ENCODE peak calls at places on chromosomes 11 and 22, in nine cellular contexts. W is CD4-positive, CD25-positive, alpha-beta regulatory T cell; G is naive thymus-derived CD8-positive, alpha-beta T cell; O is Right ventricle myocardium superior; F is activated T-helper 17 cell treated with anti-CD3 and anti-CD28 coated beads, Interleukin-2, amount 50 U/mL, for 72 hours; X is body of pancreas; E is B cell; S is left cardiac atrium; A is activated CD8-positive, alpha-beta T cell treated with anti-CD3 and anti-CD28 coated beads, Interleukin-2, amount 10 ng/mL, durations not matched to agents 7 days and 5 days. N is an unnamed sample.

GRCh38 chr11:126917531-126918204 is 82.9 kb downstream of the KIRREL3 start:
- ATAC-seq in W (no peak), G (no peak), O (no peak), F (peak), X (no peak), E (no peak), S (no peak), A (no peak), N (peak)

GRCh38 chr22:44648821-44649566 is 53.0 kb upstream of the PRR5 start:
- ATAC-seq in W (no peak), G (no peak), O (peak), F (no peak), X (peak), E (no peak), S (peak), A (no peak), N (peak)

GRCh38 chr11:118129475-118130196 is 23.0 kb downstream of the SCN4B start:
- ATAC-seq in W (no peak), G (no peak), O (no peak), F (no peak), X (no peak), E (no peak), S (no peak), A (no peak), N (peak)

GRCh38 chr11:67438121-67438902 is 830 bp upstream of the PTPRCAP start:
- ATAC-seq in W (peak), G (peak), O (no peak), F (peak), X (no peak), E (peak), S (no peak), A (peak), N (peak)

GRCh38 chr22:19799322-19800190 is 39.0 kb downstream of the TBX1 start:
- ATAC-seq in W (no peak), G (no peak), O (peak), F (no peak), X (no peak), E (no peak), S (peak), A (no peak), N (no peak)

GRCh38 chr11:131510662-131511061 is 140.2 kb downstream of the NTM start:
- ATAC-seq in W (no peak), G (no peak), O (no peak), F (no peak), X (no peak), E (no peak), S (no peak), A (no peak), N (no peak)

GRCh38 chr22:49967333-49968241 is 7.0 kb downstream of the PIM3 start:
- ATAC-seq in W (no peak), G (no peak), O (no peak), F (no peak), X (peak), E (no peak), S (peak), A (no peak), N (no peak)

GRCh38 chr22:41367039-41367679 is 14.6 kb upstream of the TEF start:
- ATAC-seq in W (peak), G (peak), O (peak), F (peak), X (peak), E (no peak), S (peak), A (peak), N (peak)

GRCh38 chr11:78802058-78802633 is 227.5 kb upstream of the NARS2 start:
- ATAC-seq in W (no peak), G (no peak), O (peak), F (no peak), X (peak), E (no peak), S (peak), A (no peak), N (peak)

GRCh38 chr22:17780741-17781318 is 6.6 kb upstream of the BID start:
- ATAC-seq in W (no peak), G (no peak), O (no peak), F (no peak), X (no peak), E (no peak), S (no peak), A (no peak), N (no peak)

GRCh38 chr22:19060356-19061009 is 61.7 kb downstream of the DGCR2 start:
- ATAC-seq in W (no peak), G (no peak), O (no peak), F (peak), X (peak), E (no peak), S (no peak), A (no peak), N (peak)

GRCh38 chr11:34874202-34874601 is 42.0 kb downstream of the APIP start:
- ATAC-seq in W (no peak), G (no peak), O (no peak), F (no peak), X (no peak), E (no peak), S (no peak), A (no peak), N (no peak)

GRCh38 chr22:45597460-45598192 is 74.0 kb upstream of the ATXN10 start:
- ATAC-seq in W (no peak), G (no peak), O (peak), F (no peak), X (peak), E (no peak), S (peak), A (no peak), N (no peak)

GRCh38 chr11:121467965-121468364 is 15.2 kb upstream of the SORL1-AS1 start:
- ATAC-seq in W (peak), G (peak), O (no peak), F (peak), X (no peak), E (peak), S (no peak), A (peak), N (peak)

GRCh38 chr11:134340354-134340964 is 8.7 kb downstream of the GLB1L2 start:
- ATAC-seq in W (no peak), G (no peak), O (no peak), F (no peak), X (no peak), E (no peak), S (no peak), A (no peak), N (no peak)

GRCh38 chr11:48007677-48008076 is 27.3 kb downstream of the PTPRJ start:
- ATAC-seq in W (no peak), G (no peak), O (peak), F (no peak), X (no peak), E (no peak), S (no peak), A (no peak), N (no peak)

GRCh38 chr11:126102436-126102894 is 39.8 kb upstream of the CDON start:
- ATAC-seq in W (no peak), G (no peak), O (peak), F (no peak), X (peak), E (no peak), S (peak), A (no peak), N (no peak)

GRCh38 chr11:61728066-61728939 is 24.1 kb upstream of the MYRF start:
- ATAC-seq in W (no peak), G (no peak), O (no peak), F (no peak), X (no peak), E (no peak), S (no peak), A (no peak), N (no peak)

GRCh38 chr11:65516135-65516968 is 8.5 kb upstream of the SCYL1 start:
- ATAC-seq in W (no peak), G (peak), O (no peak), F (peak), X (no peak), E (no peak), S (peak), A (peak), N (peak)

GRCh38 chr11:720017-720641 is 14.1 kb downstream of the EPS8L2 start:
- ATAC-seq in W (no peak), G (no peak), O (no peak), F (no peak), X (no peak), E (no peak), S (no peak), A (no peak), N (peak)

GRCh38 chr11:112889446-112889845 is 71.8 kb upstream of the NCAM1 start:
- ATAC-seq in W (no peak), G (no peak), O (no peak), F (no peak), X (no peak), E (no peak), S (no peak), A (no peak), N (no peak)

GRCh38 chr11:91802475-91802874 is 422.1 kb upstream of the FAT3 start:
- ATAC-seq in W (no peak), G (no peak), O (no peak), F (no peak), X (no peak), E (no peak), S (no peak), A (no peak), N (no peak)

GRCh38 chr11:116170526-116171120 is 602.2 kb downstream of the BUD13 start:
- ATAC-seq in W (no peak), G (no peak), O (no peak), F (no peak), X (no peak), E (no peak), S (no peak), A (no peak), N (no peak)

GRCh38 chr11:70836071-70836470 is 416.3 kb downstream of the SHANK2 start:
- ATAC-seq in W (no peak), G (no peak), O (no peak), F (no peak), X (no peak), E (no peak), S (no peak), A (no peak), N (no peak)

GRCh38 chr11:125228425-125228824 is 63.9 kb downstream of the PKNOX2 start:
- ATAC-seq in W (no peak), G (no peak), O (no peak), F (no peak), X (no peak), E (no peak), S (no peak), A (no peak), N (no peak)

GRCh38 chr11:65431452-65432132 is 9.0 kb downstream of the NEAT1 start:
- ATAC-seq in W (peak), G (peak), O (no peak), F (peak), X (no peak), E (peak), S (no peak), A (no peak), N (no peak)

GRCh38 chr22:41983516-41983915 is 14.3 kb downstream of the SEPTIN3 start:
- ATAC-seq in W (no peak), G (no peak), O (no peak), F (no peak), X (no peak), E (no peak), S (peak), A (no peak), N (peak)

GRCh38 chr22:27296091-27296675 is 505.4 kb downstream of the MN1 start:
- ATAC-seq in W (no peak), G (no peak), O (no peak), F (no peak), X (no peak), E (no peak), S (no peak), A (no peak), N (no peak)

GRCh38 chr11:92776676-92777075 is 192.8 kb upstream of the MTNR1B start:
- ATAC-seq in W (no peak), G (no peak), O (peak), F (no peak), X (no peak), E (no peak), S (peak), A (no peak), N (no peak)

GRCh38 chr22:50184541-50185383 is 951 bp upstream of the TRABD start:
- ATAC-seq in W (no peak), G (no peak), O (no peak), F (no peak), X (no peak), E (no peak), S (peak), A (no peak), N (no peak)

GRCh38 chr11:20374746-20375305 is 11.3 kb downstream of the HTATIP2 start:
- ATAC-seq in W (no peak), G (no peak), O (no peak), F (peak), X (no peak), E (no peak), S (no peak), A (no peak), N (no peak)

GRCh38 chr11:132646890-132647289 is 885.4 kb downstream of the OPCML start:
- ATAC-seq in W (no peak), G (no peak), O (no peak), F (no peak), X (no peak), E (no peak), S (no peak), A (no peak), N (no peak)

N was measured in esophagus mucosa.